ENCODE peak calls at places on chromosomes 4 and X, in six cellular contexts. One of them, this sample, is unnamed.

GRCh38 chr4:127632420-127633403 is at the start of gene INTU:
- DNase-seq in astrocyte of the cerebellum: peak
- DNase-seq in hepatocyte: peak
- DNase-seq in astrocyte of the spinal cord: peak
- DNase-seq in AG04450: peak
- DNase-seq in left lung: peak
- DNase-seq in this sample: peak

GRCh38 chrX:18557879-18558278 is 114.0 kb downstream of the RS1 start:
- DNase-seq in hepatocyte: no peak
- DNase-seq in left lung: no peak
- DNase-seq in astrocyte of the spinal cord: no peak
- DNase-seq in AG04450: no peak
- DNase-seq in astrocyte of the cerebellum: no peak
- DNase-seq in this sample: no peak

GRCh38 chrX:427812-428725 is 41.4 kb upstream of the PPP2R3B start:
- DNase-seq in hepatocyte: peak
- DNase-seq in left lung: no peak
- DNase-seq in astrocyte of the spinal cord: no peak
- DNase-seq in AG04450: no peak
- DNase-seq in astrocyte of the cerebellum: no peak
- DNase-seq in this sample: no peak

GRCh38 chr4:89248879-89249281 is 58.7 kb downstream of the GPRIN3 start:
- DNase-seq in hepatocyte: no peak
- DNase-seq in astrocyte of the cerebellum: peak
- DNase-seq in AG04450: no peak
- DNase-seq in left lung: no peak
- DNase-seq in astrocyte of the spinal cord: no peak
- DNase-seq in this sample: no peak

GRCh38 chr4:17094811-17095210 is 196.4 kb upstream of the LDB2 start:
- DNase-seq in AG04450: no peak
- DNase-seq in hepatocyte: no peak
- DNase-seq in astrocyte of the cerebellum: no peak
- DNase-seq in left lung: no peak
- DNase-seq in astrocyte of the spinal cord: no peak
- DNase-seq in this sample: no peak

GRCh38 chr4:140103676-140104075 is 50.3 kb downstream of the MAML3 start:
- DNase-seq in astrocyte of the cerebellum: peak
- DNase-seq in astrocyte of the spinal cord: peak
- DNase-seq in hepatocyte: no peak
- DNase-seq in AG04450: no peak
- DNase-seq in left lung: no peak
- DNase-seq in this sample: no peak

GRCh38 chr4:16199132-16199531 is 27.1 kb downstream of the TAPT1 start:
- DNase-seq in hepatocyte: peak
- DNase-seq in left lung: no peak
- DNase-seq in AG04450: no peak
- DNase-seq in astrocyte of the cerebellum: peak
- DNase-seq in astrocyte of the spinal cord: peak
- DNase-seq in this sample: no peak

GRCh38 chr4:181766061-181766460 is 477.1 kb upstream of the TENM3 start:
- DNase-seq in left lung: no peak
- DNase-seq in hepatocyte: no peak
- DNase-seq in astrocyte of the spinal cord: no peak
- DNase-seq in astrocyte of the cerebellum: no peak
- DNase-seq in AG04450: no peak
- DNase-seq in this sample: no peak

GRCh38 chr4:37934609-37935008 is 25.6 kb upstream of the PTTG2 start:
- DNase-seq in astrocyte of the spinal cord: no peak
- DNase-seq in hepatocyte: no peak
- DNase-seq in astrocyte of the cerebellum: no peak
- DNase-seq in AG04450: no peak
- DNase-seq in left lung: no peak
- DNase-seq in this sample: no peak

GRCh38 chrX:73867144-73867543 is 304.1 kb downstream of the CHIC1 start:
- DNase-seq in AG04450: no peak
- DNase-seq in hepatocyte: no peak
- DNase-seq in astrocyte of the spinal cord: no peak
- DNase-seq in astrocyte of the cerebellum: no peak
- DNase-seq in left lung: no peak
- DNase-seq in this sample: no peak

GRCh38 chr4:149292422-149293055 is 523.1 kb downstream of the IQCM start:
- DNase-seq in left lung: no peak
- DNase-seq in hepatocyte: no peak
- DNase-seq in astrocyte of the cerebellum: no peak
- DNase-seq in astrocyte of the spinal cord: no peak
- DNase-seq in AG04450: no peak
- DNase-seq in this sample: no peak

DNA sequence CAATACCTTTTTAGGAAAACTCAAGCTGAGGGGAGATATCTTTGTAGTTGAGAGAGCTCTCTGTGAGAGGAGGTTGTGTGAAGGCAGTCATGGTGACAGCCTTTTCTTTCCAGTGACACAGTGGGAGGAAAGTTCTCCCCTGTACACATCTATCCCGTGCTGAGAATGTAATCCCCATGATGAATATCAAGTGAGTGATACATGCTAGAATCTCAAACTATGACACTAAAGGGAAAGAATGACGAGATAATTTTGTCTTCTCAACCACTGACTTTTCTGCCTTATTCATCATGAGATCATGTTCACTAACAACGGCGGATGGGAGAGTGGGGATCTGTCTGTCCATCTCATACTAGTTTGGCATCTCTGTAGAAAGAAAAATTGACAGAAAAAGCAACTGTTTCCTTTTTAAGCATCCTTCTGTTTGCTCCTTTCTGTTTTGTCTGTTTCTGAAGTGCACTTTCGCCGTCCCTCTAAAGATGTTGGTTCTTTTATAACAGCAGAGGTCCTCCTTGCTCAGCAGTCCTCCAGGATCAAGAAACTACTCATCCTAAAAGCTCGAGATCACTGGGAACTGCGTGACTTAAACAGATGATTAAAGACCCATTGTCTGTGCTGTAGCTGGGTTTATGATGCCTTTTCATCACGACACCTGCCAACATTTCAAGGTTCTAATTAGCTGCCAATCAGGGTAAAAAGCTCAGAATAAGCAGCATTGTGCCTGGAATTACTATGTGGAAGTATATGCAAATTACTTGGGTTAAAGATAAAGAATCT is 137.6 kb downstream of the DCK start:
- DNase-seq in astrocyte of the cerebellum: no peak
- DNase-seq in AG04450: no peak
- DNase-seq in left lung: no peak
- DNase-seq in astrocyte of the spinal cord: peak
- DNase-seq in hepatocyte: no peak
- DNase-seq in this sample: peak
- TF ChIP-seq CTCF in astrocyte of the cerebellum: peak
- TF ChIP-seq CTCF in AG04450: peak
- TF ChIP-seq CTCF in left lung: no peak
- TF ChIP-seq CTCF in astrocyte of the spinal cord: peak
- TF ChIP-seq CTCF in hepatocyte: peak
- TF ChIP-seq CTCF in this sample: peak

DNA sequence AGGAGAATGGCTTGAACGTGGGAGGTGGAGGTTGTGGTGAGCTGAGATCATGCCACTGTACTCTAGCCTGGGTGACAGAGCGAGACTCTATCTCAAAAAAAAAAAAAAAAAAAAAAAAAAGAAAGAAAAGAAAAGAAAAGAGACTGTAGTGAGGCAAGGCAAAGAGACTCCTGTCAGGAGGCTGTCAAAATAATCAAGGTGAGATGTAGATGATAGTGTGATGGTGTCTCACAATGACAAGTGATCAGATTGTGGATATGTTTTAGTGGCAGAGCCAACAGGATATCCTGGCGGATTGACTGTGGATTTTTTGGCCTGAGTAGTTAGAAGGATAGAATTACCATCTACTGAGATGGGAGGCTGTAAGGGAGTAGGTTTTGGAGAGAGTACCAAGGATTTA is 12.6 kb downstream of the TRPC5OS start:
- DNase-seq in hepatocyte: no peak
- DNase-seq in astrocyte of the cerebellum: no peak
- DNase-seq in AG04450: no peak
- DNase-seq in left lung: no peak
- DNase-seq in astrocyte of the spinal cord: no peak
- DNase-seq in this sample: no peak
- TF ChIP-seq CTCF in hepatocyte: no peak
- TF ChIP-seq CTCF in astrocyte of the cerebellum: no peak
- TF ChIP-seq CTCF in AG04450: no peak
- TF ChIP-seq CTCF in left lung: no peak
- TF ChIP-seq CTCF in astrocyte of the spinal cord: no peak
- TF ChIP-seq CTCF in this sample: no peak

DNA sequence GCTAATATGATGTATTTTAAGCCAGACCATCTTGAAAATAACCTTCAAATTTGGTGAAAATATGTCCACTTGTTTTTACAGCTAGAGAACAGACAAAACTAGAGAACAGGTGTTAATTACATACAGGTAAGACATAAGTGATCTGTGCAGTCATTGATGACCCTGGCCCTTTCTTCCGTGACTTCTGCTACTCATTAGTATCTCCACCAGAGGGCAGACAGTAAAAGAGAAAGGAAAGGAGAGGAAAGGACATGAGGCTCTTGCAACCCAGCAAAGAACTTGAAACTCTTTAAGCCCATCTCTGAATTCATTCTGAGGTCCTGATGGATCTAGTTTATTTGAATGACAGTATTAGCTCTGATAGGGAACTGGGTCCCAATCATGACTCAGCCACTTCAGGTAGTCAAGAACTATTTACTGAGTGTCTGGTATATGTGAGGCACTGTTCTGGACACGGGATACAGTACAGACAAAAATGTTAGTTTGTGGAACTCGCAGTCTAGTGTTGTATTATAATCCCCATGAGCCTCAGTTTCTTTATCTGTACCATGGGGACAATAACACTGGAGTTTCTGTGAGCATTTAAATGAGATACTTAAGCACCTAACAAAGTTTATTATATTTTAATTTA is 121.0 kb upstream of the TEX13D start:
- DNase-seq in left lung: no peak
- DNase-seq in astrocyte of the spinal cord: no peak
- DNase-seq in AG04450: no peak
- DNase-seq in astrocyte of the cerebellum: no peak
- DNase-seq in hepatocyte: peak
- DNase-seq in this sample: no peak
- TF ChIP-seq CTCF in left lung: peak
- TF ChIP-seq CTCF in astrocyte of the spinal cord: peak
- TF ChIP-seq CTCF in AG04450: peak
- TF ChIP-seq CTCF in astrocyte of the cerebellum: peak
- TF ChIP-seq CTCF in hepatocyte: peak
- TF ChIP-seq CTCF in this sample: peak

GRCh38 chrX:7711167-7711566 is 131.8 kb upstream of the VCX start:
- DNase-seq in AG04450: no peak
- DNase-seq in astrocyte of the spinal cord: no peak
- DNase-seq in astrocyte of the cerebellum: no peak
- DNase-seq in left lung: no peak
- DNase-seq in hepatocyte: no peak
- DNase-seq in this sample: no peak

GRCh38 chrX:7709845-7710244 is 133.1 kb upstream of the VCX start:
- DNase-seq in AG04450: no peak
- DNase-seq in astrocyte of the spinal cord: no peak
- DNase-seq in astrocyte of the cerebellum: no peak
- DNase-seq in hepatocyte: no peak
- DNase-seq in left lung: no peak
- DNase-seq in this sample: no peak

GRCh38 chrX:7706032-7706431 is 136.9 kb upstream of the VCX start:
- DNase-seq in hepatocyte: no peak
- DNase-seq in left lung: no peak
- DNase-seq in astrocyte of the cerebellum: no peak
- DNase-seq in AG04450: no peak
- DNase-seq in astrocyte of the spinal cord: peak
- DNase-seq in this sample: no peak
- TF ChIP-seq CTCF in hepatocyte: peak
- TF ChIP-seq CTCF in left lung: no peak
- TF ChIP-seq CTCF in astrocyte of the cerebellum: peak
- TF ChIP-seq CTCF in AG04450: no peak
- TF ChIP-seq CTCF in astrocyte of the spinal cord: peak
- TF ChIP-seq CTCF in this sample: peak

GRCh38 chr4:110170861-110171260 is 27.6 kb downstream of the ELOVL6 start:
- DNase-seq in astrocyte of the cerebellum: no peak
- DNase-seq in hepatocyte: no peak
- DNase-seq in AG04450: no peak
- DNase-seq in left lung: no peak
- DNase-seq in astrocyte of the spinal cord: no peak
- DNase-seq in this sample: no peak
- TF ChIP-seq CTCF in astrocyte of the cerebellum: no peak
- TF ChIP-seq CTCF in hepatocyte: no peak
- TF ChIP-seq CTCF in AG04450: no peak
- TF ChIP-seq CTCF in left lung: no peak
- TF ChIP-seq CTCF in astrocyte of the spinal cord: no peak
- TF ChIP-seq CTCF in this sample: no peak

GRCh38 chr4:108411836-108412235 is 208.5 kb upstream of the RPL34 start:
- DNase-seq in left lung: no peak
- DNase-seq in astrocyte of the cerebellum: no peak
- DNase-seq in AG04450: no peak
- DNase-seq in hepatocyte: no peak
- DNase-seq in astrocyte of the spinal cord: no peak
- DNase-seq in this sample: no peak
- TF ChIP-seq CTCF in left lung: no peak
- TF ChIP-seq CTCF in astrocyte of the cerebellum: no peak
- TF ChIP-seq CTCF in AG04450: no peak
- TF ChIP-seq CTCF in hepatocyte: no peak
- TF ChIP-seq CTCF in astrocyte of the spinal cord: no peak
- TF ChIP-seq CTCF in this sample: no peak

DNA sequence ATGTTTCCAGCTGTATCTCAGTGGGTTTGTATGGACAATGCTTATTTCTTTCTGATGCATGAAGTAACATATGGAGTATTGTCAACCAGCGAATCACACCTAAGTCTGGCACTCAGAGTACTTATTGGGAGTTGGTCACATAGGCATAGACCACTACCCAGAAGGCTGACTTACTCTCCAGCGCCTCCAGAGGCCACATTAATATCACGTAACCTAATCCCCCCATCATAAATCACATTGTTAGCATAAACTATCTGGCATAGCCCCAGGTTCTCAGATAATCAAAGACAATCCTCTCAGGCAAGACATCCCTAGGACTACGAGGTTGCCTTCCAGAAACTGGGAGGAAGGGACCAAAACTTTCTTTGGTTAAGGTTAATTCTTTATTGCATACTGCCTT is 560.5 kb upstream of the PABPC4L start:
- DNase-seq in AG04450: no peak
- DNase-seq in left lung: no peak
- DNase-seq in astrocyte of the spinal cord: no peak
- DNase-seq in hepatocyte: no peak
- DNase-seq in astrocyte of the cerebellum: no peak
- DNase-seq in this sample: no peak
- TF ChIP-seq CTCF in AG04450: peak
- TF ChIP-seq CTCF in left lung: no peak
- TF ChIP-seq CTCF in astrocyte of the spinal cord: peak
- TF ChIP-seq CTCF in hepatocyte: peak
- TF ChIP-seq CTCF in astrocyte of the cerebellum: no peak
- TF ChIP-seq CTCF in this sample: no peak

DNA sequence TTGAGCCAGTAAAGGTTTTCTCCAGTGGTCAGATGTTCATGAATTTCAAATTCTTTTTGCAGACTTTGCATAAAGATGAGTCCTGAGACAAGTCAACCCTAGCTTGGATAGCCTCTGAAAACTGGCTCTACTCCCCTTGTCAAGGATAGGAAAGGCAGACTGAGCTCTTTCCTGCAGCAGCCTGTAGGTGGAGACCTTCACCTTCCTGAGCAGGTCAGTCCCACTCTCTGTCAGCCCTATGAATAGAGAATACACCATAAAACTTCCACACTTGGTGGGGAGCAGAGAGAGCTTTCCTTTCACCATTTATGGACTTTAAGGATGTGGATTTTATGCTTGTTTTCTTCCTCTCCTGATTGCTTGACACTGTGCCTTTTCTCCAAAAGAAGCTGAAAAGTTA is 41.9 kb downstream of the PCDH19 start:
- DNase-seq in astrocyte of the spinal cord: no peak
- DNase-seq in astrocyte of the cerebellum: no peak
- DNase-seq in left lung: no peak
- DNase-seq in hepatocyte: peak
- DNase-seq in AG04450: no peak
- DNase-seq in this sample: no peak
- TF ChIP-seq CTCF in astrocyte of the spinal cord: peak
- TF ChIP-seq CTCF in astrocyte of the cerebellum: peak
- TF ChIP-seq CTCF in left lung: no peak
- TF ChIP-seq CTCF in hepatocyte: peak
- TF ChIP-seq CTCF in AG04450: no peak
- TF ChIP-seq CTCF in this sample: peak

This sample was measured in AG09309.